ENCODE peak calls at places on chromosomes 4 and X, in six cellular contexts. B is adrenal gland, H is ecto neural progenitor cell, A is activated T-cell treated with anti-CD3 and anti-CD28 coated beads for 1 hour, P is left kidney, T is NCI-H2171 treated with DMSO at 0.1 percent for 48 hours. S is an unnamed sample.

GRCh38 chr4:2337896-2338295 is 76.0 kb upstream of the MXD4 start:
- DNase-seq in B (no peak), H (peak; percentile 40), A (no peak), P (no peak), T (no peak), S (no peak)

GRCh38 chr4:20773144-20773997 is 73.1 kb downstream of the PACRGL start:
- DNase-seq in B (peak; percentile 47), H (peak; percentile 66), A (no peak), P (peak; percentile 85), T (peak; percentile 22), S (peak; percentile 20)

GRCh38 chr4:186695392-186695791 is 28.3 kb downstream of the FAT1 start:
- DNase-seq in B (no peak), H (no peak), A (no peak), P (no peak), T (no peak), S (no peak)

GRCh38 chrX:36957425-36958328 is 50.5 kb upstream of the FAM47C start:
- DNase-seq in B (no peak), H (peak; percentile 71), A (no peak), P (peak; percentile 59), T (peak; percentile 6), S (peak; percentile 17)

GRCh38 chrX:121496966-121497365 is 449.6 kb downstream of the GLUD2 start:
- DNase-seq in B (no peak), H (no peak), A (no peak), P (no peak), T (no peak), S (no peak)

GRCh38 chr4:74437866-74438265 is 7.1 kb upstream of the AREG start:
- DNase-seq in B (no peak), H (no peak), A (no peak), P (no peak), T (no peak), S (no peak)

GRCh38 chrX:124217289-124218251 is 114.9 kb upstream of the TEX13D start:
- DNase-seq in B (no peak), H (peak; percentile 56), A (peak; percentile 38), P (peak; percentile 25), T (no peak), S (peak; percentile 37)

GRCh38 chr4:73816814-73817213 is 19.7 kb upstream of the CXCL6 start:
- DNase-seq in B (no peak), H (no peak), A (no peak), P (no peak), T (no peak), S (no peak)

GRCh38 chr4:52823478-52824092 is 38.5 kb upstream of the RASL11B start:
- DNase-seq in B (no peak), H (no peak), A (no peak), P (no peak), T (no peak), S (no peak)

GRCh38 chrX:155896512-155896911 is 15.4 kb downstream of the VAMP7 start:
- DNase-seq in B (no peak), H (no peak), A (no peak), P (no peak), T (no peak), S (no peak)

GRCh38 chrX:133983974-133984578 is 1.3 kb downstream of the GPC3 start:
- DNase-seq in B (no peak), H (peak; percentile 58), A (no peak), P (peak; percentile 38), T (no peak), S (no peak)

GRCh38 chr4:7661846-7662506 is 227.2 kb upstream of the PSAPL1 start:
- DNase-seq in B (no peak), H (no peak), A (no peak), P (no peak), T (no peak), S (no peak)

GRCh38 chr4:2186133-2186864 is 55.6 kb downstream of the HAUS3 start:
- DNase-seq in B (no peak), H (no peak), A (no peak), P (peak; percentile 68), T (peak; percentile 62), S (peak; percentile 24)

GRCh38 chr4:1775731-1776500 is 17.2 kb upstream of the FGFR3 start:
- DNase-seq in B (no peak), H (no peak), A (no peak), P (peak; percentile 55), T (no peak), S (no peak)

GRCh38 chrX:23634181-23634580 is 33.1 kb upstream of the PRDX4 start:
- DNase-seq in B (no peak), H (no peak), A (no peak), P (no peak), T (peak; percentile 6), S (no peak)

GRCh38 chrX:12887767-12888166 is 18.7 kb upstream of the TLR8 start:
- DNase-seq in B (no peak), H (no peak), A (no peak), P (no peak), T (no peak), S (no peak)

GRCh38 chrX:439719-440118 is 53.0 kb upstream of the PPP2R3B start:
- DNase-seq in B (no peak), H (no peak), A (no peak), P (no peak), T (no peak), S (no peak)

GRCh38 chr4:110869862-110870577 is 247.1 kb upstream of the PITX2 start:
- DNase-seq in B (no peak), H (no peak), A (no peak), P (no peak), T (no peak), S (no peak)

GRCh38 chrX:71210829-71211228 is 12.2 kb upstream of the GJB1 start:
- DNase-seq in B (no peak), H (no peak), A (no peak), P (no peak), T (no peak), S (no peak)

GRCh38 chr4:124589827-124590226 is 122.7 kb downstream of the ANKRD50 start:
- DNase-seq in B (no peak), H (no peak), A (no peak), P (no peak), T (no peak), S (no peak)

S was measured in transverse colon.